ENCODE peak calls at places on chromosomes 13 and 19, in four cellular contexts. One of them, this sample, is unnamed.

GRCh38 chr19:43735957-43736356 is 18.8 kb downstream of the SMG9 start:
- DNase-seq in transverse colon: no peak
- DNase-seq in H1: no peak
- DNase-seq in stomach: no peak
- DNase-seq in this sample: no peak

GRCh38 chr19:40625406-40626120 is 24.4 kb downstream of the LTBP4 start:
- DNase-seq in transverse colon: no peak
- DNase-seq in H1: no peak
- DNase-seq in stomach: no peak
- DNase-seq in this sample: no peak

GRCh38 chr19:44728178-44728577 is 20.3 kb upstream of the BCL3 start:
- DNase-seq in H1: no peak
- DNase-seq in transverse colon: no peak
- DNase-seq in stomach: no peak
- DNase-seq in this sample: no peak

GRCh38 chr13:50691682-50692263 is 151.7 kb downstream of the DLEU7 start:
- DNase-seq in stomach: no peak
- DNase-seq in transverse colon: no peak
- DNase-seq in H1: no peak
- DNase-seq in this sample: no peak

GRCh38 chr13:107035778-107036177 is 467.8 kb upstream of the ARGLU1 start:
- DNase-seq in H1: no peak
- DNase-seq in transverse colon: no peak
- DNase-seq in stomach: no peak
- DNase-seq in this sample: no peak

GRCh38 chr19:29702161-29702957 is 12.7 kb downstream of the C19orf12 start:
- DNase-seq in H1: no peak
- DNase-seq in transverse colon: no peak
- DNase-seq in stomach: no peak
- DNase-seq in this sample: no peak

GRCh38 chr13:21639604-21640003 is 31.3 kb upstream of the FGF9 start:
- DNase-seq in stomach: no peak
- DNase-seq in transverse colon: no peak
- DNase-seq in H1: no peak
- DNase-seq in this sample: no peak

GRCh38 chr13:97226788-97227627 is 4.9 kb downstream of the MBNL2 start:
- DNase-seq in H1: no peak
- DNase-seq in stomach: peak
- DNase-seq in transverse colon: peak
- DNase-seq in this sample: no peak

GRCh38 chr13:51269039-51269438 is 46.8 kb downstream of the FAM124A start:
- DNase-seq in transverse colon: no peak
- DNase-seq in H1: no peak
- DNase-seq in stomach: no peak
- DNase-seq in this sample: no peak

GRCh38 chr19:14383898-14384669 is 2.8 kb downstream of the ADGRE5 start:
- DNase-seq in transverse colon: peak
- DNase-seq in stomach: no peak
- DNase-seq in H1: no peak
- DNase-seq in this sample: no peak
- TF ChIP-seq POLR2A in transverse colon: no peak
- TF ChIP-seq POLR2A in stomach: no peak
- TF ChIP-seq POLR2A in H1: no peak
- TF ChIP-seq POLR2A in this sample: no peak

GRCh38 chr19:5896365-5897076 is 7.1 kb downstream of the NDUFA11 start:
- DNase-seq in H1: no peak
- DNase-seq in stomach: no peak
- DNase-seq in transverse colon: no peak
- DNase-seq in this sample: no peak

GRCh38 chr19:5899728-5900526 is 3.7 kb downstream of the NDUFA11 start:
- DNase-seq in transverse colon: no peak
- DNase-seq in H1: no peak
- DNase-seq in stomach: no peak
- DNase-seq in this sample: no peak

GRCh38 chr19:5895409-5895808 is 8.2 kb downstream of the NDUFA11 start:
- DNase-seq in H1: no peak
- DNase-seq in stomach: no peak
- DNase-seq in transverse colon: no peak
- DNase-seq in this sample: no peak

GRCh38 chr19:5895890-5896289 is 7.7 kb downstream of the NDUFA11 start:
- DNase-seq in H1: no peak
- DNase-seq in stomach: no peak
- DNase-seq in transverse colon: no peak
- DNase-seq in this sample: no peak

DNA sequence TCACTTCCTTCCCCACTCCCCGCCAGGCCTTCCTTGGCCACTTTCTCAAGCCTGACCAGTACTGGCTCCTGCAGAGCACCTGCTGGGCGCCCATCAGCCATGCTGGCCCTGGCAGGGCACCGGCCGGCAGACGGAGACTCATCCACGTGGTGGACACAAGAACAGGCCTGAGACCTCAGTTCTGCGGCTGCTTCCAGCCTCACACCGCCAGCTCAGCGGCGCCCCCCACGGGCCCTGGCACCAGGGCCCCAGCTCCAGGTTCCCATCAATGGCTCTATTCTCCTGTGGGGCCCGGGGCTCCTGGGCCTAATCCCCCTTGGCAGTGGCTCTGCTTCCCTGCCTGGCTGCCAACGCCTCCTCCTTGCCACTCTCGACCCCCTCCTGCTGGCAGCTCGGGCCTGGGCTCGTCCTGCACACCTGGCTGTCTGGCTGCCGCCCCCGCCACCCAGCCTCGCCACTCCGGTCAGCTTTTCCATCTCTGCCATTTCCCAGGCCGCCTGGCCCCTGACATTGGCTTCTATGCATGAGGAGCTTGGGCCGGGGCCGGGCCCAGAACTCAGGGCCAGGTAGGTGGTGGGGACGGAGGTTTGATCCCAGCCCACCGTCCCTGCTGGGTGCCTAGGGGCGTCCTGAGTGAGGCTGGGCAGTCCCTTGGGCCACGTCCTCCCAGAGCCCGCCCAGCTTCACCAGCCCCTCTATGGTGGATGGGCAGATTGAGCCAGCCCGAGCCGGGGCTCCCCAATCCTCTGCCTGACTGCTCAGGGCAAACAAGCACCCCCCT is 6.2 kb downstream of the NDUFA11 start:
- DNase-seq in transverse colon: no peak
- DNase-seq in H1: no peak
- DNase-seq in stomach: no peak
- DNase-seq in this sample: no peak
- TF ChIP-seq CTCF in transverse colon: no peak
- TF ChIP-seq CTCF in H1: peak
- TF ChIP-seq CTCF in stomach: no peak
- TF ChIP-seq CTCF in this sample: no peak

GRCh38 chr19:3762501-3763459 is at the start of gene MRPL54:
- DNase-seq in H1: peak
- DNase-seq in transverse colon: peak
- DNase-seq in stomach: peak
- DNase-seq in this sample: peak
- TF ChIP-seq POLR2AphosphoS5 in H1: peak
- TF ChIP-seq POLR2AphosphoS5 in transverse colon: peak
- TF ChIP-seq POLR2AphosphoS5 in stomach: peak
- TF ChIP-seq POLR2AphosphoS5 in this sample: peak

DNA sequence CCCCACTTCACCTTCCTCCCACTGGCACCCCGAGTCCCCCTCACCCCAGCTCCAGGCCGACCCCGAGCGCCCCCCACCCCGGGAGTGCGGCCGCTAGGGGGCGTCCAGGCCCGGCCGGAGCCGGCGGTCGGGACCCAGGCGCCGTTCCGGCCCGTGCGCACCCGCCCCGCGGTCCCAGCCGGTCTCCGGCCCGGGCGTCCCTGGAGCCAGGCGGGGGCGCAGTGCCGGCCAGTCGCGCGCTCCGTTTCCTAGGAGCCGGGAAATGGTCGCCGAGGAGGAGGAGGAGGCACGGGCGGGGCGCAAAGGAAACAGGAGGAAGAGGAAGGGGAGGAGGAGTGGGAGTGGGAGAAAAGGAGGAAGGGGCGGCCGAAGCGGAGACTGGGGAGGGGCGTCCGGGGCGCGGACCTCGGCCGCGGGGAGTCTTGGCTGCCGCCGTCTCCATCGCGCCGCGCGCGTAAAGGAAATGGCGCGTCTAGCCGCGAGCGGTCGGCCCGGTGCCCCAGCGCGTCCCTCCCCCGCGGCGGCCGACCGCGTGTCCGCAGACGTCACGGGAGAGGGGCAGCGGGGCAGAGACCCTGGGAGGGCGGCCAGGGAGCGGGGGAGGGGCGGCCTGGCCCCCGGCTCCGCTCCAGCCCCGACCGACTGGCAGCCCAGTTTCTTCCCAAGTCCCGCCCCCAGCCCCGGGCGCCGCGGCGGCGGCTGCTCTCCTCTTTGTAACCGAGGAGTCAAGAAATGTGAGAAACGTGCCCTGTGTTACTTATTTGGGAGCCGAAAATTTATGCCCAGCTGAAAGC is 1.1 kb upstream of the KCTD15 start:
- DNase-seq in H1: no peak
- DNase-seq in transverse colon: peak
- DNase-seq in stomach: peak
- DNase-seq in this sample: no peak
- TF ChIP-seq POLR2A in H1: peak
- TF ChIP-seq POLR2A in transverse colon: peak
- TF ChIP-seq POLR2A in stomach: no peak
- TF ChIP-seq POLR2A in this sample: no peak

GRCh38 chr13:103055166-103055565 is 11.1 kb downstream of the SLC10A2 start:
- DNase-seq in stomach: no peak
- DNase-seq in transverse colon: no peak
- DNase-seq in H1: no peak
- DNase-seq in this sample: no peak

DNA sequence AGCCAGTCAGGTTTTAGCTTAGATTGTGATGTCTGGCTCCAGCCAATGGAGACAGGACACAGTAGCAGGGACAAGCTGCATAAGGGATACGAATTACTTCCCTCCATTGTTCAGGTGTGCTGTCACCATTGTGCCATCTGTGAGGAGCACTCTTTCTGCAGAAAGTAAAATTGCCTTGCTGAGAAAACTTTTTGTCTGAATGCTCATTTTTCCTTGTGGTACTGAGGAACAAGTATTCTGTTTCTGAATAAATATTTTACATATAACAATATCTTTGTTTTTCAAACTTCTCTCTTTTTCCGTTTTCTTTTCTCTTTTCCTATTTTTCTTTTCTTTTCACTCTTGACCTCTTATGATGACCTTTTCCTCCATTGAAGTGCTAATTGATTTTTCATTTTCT is 10.2 kb downstream of the SLC10A2 start:
- DNase-seq in H1: no peak
- DNase-seq in stomach: no peak
- DNase-seq in transverse colon: no peak
- DNase-seq in this sample: no peak
- TF ChIP-seq CTCF in H1: no peak
- TF ChIP-seq CTCF in stomach: no peak
- TF ChIP-seq CTCF in transverse colon: no peak
- TF ChIP-seq CTCF in this sample: no peak

DNA sequence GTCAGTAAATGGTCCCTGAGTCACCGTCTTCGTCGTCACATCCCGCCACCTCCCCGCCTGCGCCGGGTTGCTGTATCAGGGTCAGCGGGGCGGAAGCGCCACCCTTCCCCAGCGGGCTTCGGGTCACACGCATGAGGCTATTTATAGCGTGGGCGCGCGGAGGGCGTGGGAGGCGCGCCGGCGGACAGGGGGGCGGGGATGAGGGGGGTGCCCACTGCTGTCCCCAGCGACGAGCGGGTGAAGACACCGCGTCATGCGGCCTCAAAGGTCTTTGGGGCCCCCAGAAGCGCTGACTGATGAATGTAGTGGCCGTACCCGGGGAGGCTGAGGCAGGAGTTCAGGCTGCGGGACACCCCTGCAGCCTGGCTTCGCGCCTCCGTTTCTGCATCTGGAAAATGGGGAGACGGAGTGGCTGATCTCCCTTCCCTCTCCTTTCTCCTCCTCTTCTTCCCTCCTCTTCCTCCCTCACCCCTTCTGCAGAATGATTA is 7.9 kb downstream of the UNC13A start:
- DNase-seq in transverse colon: peak
- DNase-seq in stomach: peak
- DNase-seq in H1: no peak
- DNase-seq in this sample: no peak
- TF ChIP-seq POLR2AphosphoS5 in transverse colon: peak
- TF ChIP-seq POLR2AphosphoS5 in stomach: peak
- TF ChIP-seq POLR2AphosphoS5 in H1: no peak
- TF ChIP-seq POLR2AphosphoS5 in this sample: peak